ENCODE peak calls at places on chromosome 13, in four cellular contexts. M is IMR-90, X is mesendoderm, K is H1. O is an unnamed sample.

GRCh38 chr13:34696296-34696695 is 245.8 kb upstream of the NBEA start:
- DNase-seq in K (no peak), X (no peak), M (no peak), O (no peak)

GRCh38 chr13:63631006-63631405 is 2215.4 kb upstream of the PCDH20 start:
- DNase-seq in X (no peak), K (no peak), M (no peak), O (no peak)

GRCh38 chr13:109275848-109276247 is 510.5 kb downstream of the IRS2 start:
- DNase-seq in M (no peak), K (no peak), X (peak; percentile 61), O (peak; percentile 51)

GRCh38 chr13:97068964-97069815 is 74.9 kb upstream of the OXGR1 start:
- DNase-seq in X (peak; percentile 5), K (no peak), M (no peak), O (no peak)

GRCh38 chr13:28047784-28048388 is 52.5 kb downstream of the FLT3 start:
- DNase-seq in K (no peak), X (no peak), M (peak; percentile 79), O (no peak)

GRCh38 chr13:51241720-51242119 is 19.5 kb downstream of the FAM124A start:
- DNase-seq in X (no peak), K (no peak), M (no peak), O (no peak)

GRCh38 chr13:104534847-104535246 is 1468.6 kb upstream of the SLC10A2 start:
- DNase-seq in X (peak; percentile 41), K (peak; percentile 9), M (no peak), O (peak; percentile 61)

GRCh38 chr13:63184693-63185092 is 1769.0 kb upstream of the PCDH20 start:
- DNase-seq in K (peak; percentile 76), M (peak; percentile 88), X (peak; percentile 97), O (peak; percentile 88)

GRCh38 chr13:58018865-58019264 is 387.3 kb downstream of the PCDH17 start:
- DNase-seq in X (no peak), K (no peak), M (no peak), O (no peak)

GRCh38 chr13:105334211-105334610 is 1201.3 kb downstream of the EFNB2 start:
- DNase-seq in K (no peak), X (no peak), M (peak; percentile 79), O (no peak)

GRCh38 chr13:47708386-47708785 is 292.7 kb downstream of the SUCLA2 start:
- DNase-seq in K (no peak), X (no peak), M (peak; percentile 49), O (no peak)

GRCh38 chr13:36673838-36674326 is at the start of gene SERTM1:
- DNase-seq in M (no peak), K (peak; percentile 27), X (peak; percentile 77), O (peak; percentile 86)

GRCh38 chr13:20121154-20121515 is 39.7 kb downstream of the GJA3 start:
- DNase-seq in K (no peak), X (no peak), M (no peak), O (no peak)

GRCh38 chr13:26300140-26300539 is 46.2 kb downstream of the CDK8 start:
- DNase-seq in X (no peak), M (peak; percentile 86), K (no peak), O (no peak)

GRCh38 chr13:94455414-94455813 is 24.1 kb downstream of the DCT start:
- DNase-seq in K (no peak), M (no peak), X (no peak), O (no peak)

GRCh38 chr13:113814435-113814821 is 49.4 kb downstream of the GAS6 start:
- DNase-seq in K (no peak), M (peak; percentile 34), X (no peak), O (no peak)

GRCh38 chr13:50512602-50513527 is 330.6 kb downstream of the DLEU7 start:
- DNase-seq in X (no peak), K (no peak), M (peak; percentile 61), O (no peak)

GRCh38 chr13:24505256-24505655 is 7.3 kb downstream of the PARP4 start:
- DNase-seq in X (no peak), M (no peak), K (no peak), O (no peak)

GRCh38 chr13:23578411-23579071 is 8.3 kb downstream of the TNFRSF19 start:
- DNase-seq in X (peak; percentile 76), M (peak; percentile 69), K (peak; percentile 31), O (peak; percentile 75)

GRCh38 chr13:50910483-50910805 is 853 bp downstream of the RNASEH2B start:
- DNase-seq in K (no peak), X (peak; percentile 71), M (peak; percentile 42), O (peak; percentile 61)

GRCh38 chr13:45396548-45397095 is 21.6 kb downstream of the SLC25A30 start:
- DNase-seq in K (no peak), M (peak; percentile 23), X (peak; percentile 83), O (no peak)

GRCh38 chr13:100100115-100100879 is 11.4 kb downstream of the PCCA start:
- DNase-seq in M (peak; percentile 87), X (no peak), K (no peak), O (no peak)

GRCh38 chr13:109569938-109570711 is 216.3 kb downstream of the IRS2 start:
- DNase-seq in K (no peak), X (no peak), M (no peak), O (no peak)

GRCh38 chr13:90867336-90867683 is 480.2 kb upstream of the MIR17HG start:
- DNase-seq in K (peak; percentile 39), M (peak; percentile 27), X (peak; percentile 87), O (peak; percentile 76)

GRCh38 chr13:102484329-102484728 is 82.5 kb upstream of the FGF14 start:
- DNase-seq in X (peak; percentile 53), M (peak; percentile 4), K (no peak), O (no peak)

GRCh38 chr13:75414036-75414827 is 67.7 kb downstream of the TBC1D4 start:
- DNase-seq in M (no peak), K (no peak), X (no peak), O (no peak)

GRCh38 chr13:80337011-80337688 is 3.8 kb downstream of the SPRY2 start:
- DNase-seq in K (no peak), X (no peak), M (no peak), O (no peak)

GRCh38 chr13:80337706-80338105 is 3.2 kb downstream of the SPRY2 start:
- DNase-seq in X (no peak), M (no peak), K (no peak), O (no peak)

GRCh38 chr13:80338781-80339577 is 1.9 kb downstream of the SPRY2 start:
- DNase-seq in M (peak; percentile 88), K (no peak), X (peak; percentile 86), O (peak; percentile 68)

GRCh38 chr13:80334582-80335260 is 6.2 kb downstream of the SPRY2 start:
- DNase-seq in X (no peak), M (peak; percentile 43), K (no peak), O (no peak)

DNA sequence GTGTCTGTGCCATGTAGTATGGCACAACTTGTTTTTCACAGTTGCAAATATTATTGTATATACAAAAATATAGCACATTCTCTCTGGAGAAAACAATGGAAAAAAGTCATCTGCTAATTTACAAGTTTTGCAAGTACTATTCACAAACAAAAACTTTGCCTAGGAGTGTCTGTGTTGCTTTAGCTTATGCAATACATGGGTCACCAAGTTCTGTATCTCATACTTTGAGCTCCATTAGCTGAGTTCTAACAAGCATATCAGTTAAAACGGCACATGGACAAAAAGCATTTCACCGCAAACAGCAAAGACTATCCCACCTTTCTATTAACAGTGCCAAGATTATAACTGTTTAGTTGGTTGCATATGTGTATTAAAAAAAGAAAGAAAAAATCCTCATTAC is 4.6 kb downstream of the SPRY2 start:
- DNase-seq in K (no peak), X (no peak), M (peak; percentile 18), O (no peak)
- H4K5ac ChIP-seq in K (no peak overlapping the region), X (no peak overlapping the region), M (no peak overlapping the region), O (no peak overlapping the region)

DNA sequence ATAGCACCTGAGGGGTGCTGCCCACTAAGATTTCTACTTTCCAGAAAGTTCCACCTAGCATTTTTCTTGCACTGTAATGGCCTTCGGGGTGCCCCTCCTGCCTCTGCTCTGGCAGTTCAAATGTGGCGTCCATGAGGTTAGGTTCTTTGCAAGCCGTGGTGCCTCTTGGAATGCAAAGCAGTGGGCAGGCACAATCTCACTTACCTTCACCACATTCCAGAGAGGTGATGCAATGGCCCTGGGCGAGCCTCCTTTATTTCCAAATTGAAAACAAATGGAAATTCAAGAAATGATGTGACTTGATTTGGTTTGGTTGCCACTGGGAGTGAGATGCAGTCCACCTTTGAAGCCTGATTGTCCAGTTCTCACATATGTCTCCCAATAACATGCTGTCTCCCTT is 46.9 kb downstream of the FGF9 start:
- DNase-seq in M (no peak), X (peak; percentile 90), K (peak; percentile 31), O (peak; percentile 58)
- H3K4me1 ChIP-seq in M (no peaks in the 10 kb centered on the region), X (no peaks in the 10 kb centered on the region), K (no peaks in the 10 kb centered on the region), O (peaks cover 5% of the 10 kb centered on the region)

DNA sequence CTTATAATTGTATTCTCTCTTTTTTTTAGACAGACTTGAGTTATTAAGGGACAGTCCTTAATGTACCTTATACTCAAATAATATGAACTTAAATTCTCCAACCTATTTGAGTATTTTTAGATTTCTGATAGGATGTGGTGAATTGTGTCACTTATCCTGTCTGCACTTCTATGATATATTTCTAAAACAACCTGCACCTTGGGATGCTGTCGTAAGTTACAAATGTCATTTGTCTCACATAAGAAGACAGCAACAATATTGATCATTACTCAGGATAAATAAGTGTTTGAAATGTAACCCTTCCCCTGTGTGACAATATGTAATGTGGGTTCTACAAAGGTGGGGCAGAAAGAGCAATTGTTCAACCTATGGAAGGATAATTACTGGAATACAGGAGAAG is 237.0 kb upstream of the PRR20A start:
- DNase-seq in K (no peak), M (no peak), X (no peak), O (no peak)
- H4K5ac ChIP-seq in K (no peak overlapping the region), M (no peak overlapping the region), X (no peak overlapping the region), O (no peak overlapping the region)

GRCh38 chr13:112207124-112207523 is 140.2 kb downstream of the SOX1 start:
- DNase-seq in X (peak; percentile 20), M (no peak), K (no peak), O (no peak)

GRCh38 chr13:112209731-112210130 is 142.8 kb downstream of the SOX1 start:
- DNase-seq in M (no peak), X (no peak), K (no peak), O (no peak)

GRCh38 chr13:112209266-112209665 is 142.3 kb downstream of the SOX1 start:
- DNase-seq in M (no peak), K (no peak), X (no peak), O (no peak)

GRCh38 chr13:112210401-112210800 is 143.5 kb downstream of the SOX1 start:
- DNase-seq in M (no peak), K (no peak), X (peak; percentile 94), O (no peak)

GRCh38 chr13:112208656-112209055 is 141.7 kb downstream of the SOX1 start:
- DNase-seq in X (no peak), K (no peak), M (no peak), O (no peak)
- H3K4me1 ChIP-seq in X (no peaks in the 10 kb centered on the region), K (peaks cover 14% of the 10 kb centered on the region), M (no peaks in the 10 kb centered on the region), O (no peaks in the 10 kb centered on the region)